ENCODE peak calls at places on chromosomes 1 and 21, in nine cellular contexts. Y is osteocyte; J is activated CD4-positive, alpha-beta T cell treated with anti-CD3 and anti-CD28 coated beads for 48 hours; F is aorta; N is NCI-H82; V is Caki2; I is uterus; C is HuH-7; L is activated CD8-positive, alpha-beta memory T cell treated with anti-CD3 and anti-CD28 coated beads for 48 hours. M is an unnamed sample.

GRCh38 chr1:116001739-116002487 is 25.6 kb downstream of the SLC22A15 start:
- DNase-seq in Y (no peak), J (no peak), F (no peak), N (no peak), V (no peak), I (no peak), C (no peak), L (no peak), M (no peak)

GRCh38 chr1:14614326-14614725 is 15.8 kb downstream of the KAZN start:
- DNase-seq in Y (no peak), J (no peak), F (no peak), N (no peak), V (no peak), I (no peak), C (no peak), L (no peak), M (no peak)

GRCh38 chr21:40531421-40531820 is 315.5 kb downstream of the DSCAM start:
- DNase-seq in Y (no peak), J (no peak), F (no peak), N (no peak), V (no peak), I (no peak), C (no peak), L (no peak), M (no peak)

GRCh38 chr1:119595606-119596005 is 52.5 kb downstream of the ZNF697 start:
- DNase-seq in Y (no peak), J (no peak), F (no peak), N (no peak), V (no peak), I (no peak), C (no peak), L (no peak), M (no peak)

GRCh38 chr1:2970311-2971145 is 50.7 kb upstream of the ACTRT2 start:
- DNase-seq in Y (no peak), J (no peak), F (peak; percentile 61), N (no peak), V (no peak), I (no peak), C (no peak), L (no peak), M (no peak)

GRCh38 chr1:173017792-173018191 is 32.9 kb downstream of the TNFSF18 start:
- DNase-seq in Y (no peak), J (no peak), F (no peak), N (no peak), V (no peak), I (no peak), C (no peak), L (no peak), M (no peak)

GRCh38 chr1:34113362-34113761 is 51.7 kb downstream of the CSMD2 start:
- DNase-seq in Y (no peak), J (no peak), F (no peak), N (peak; percentile 48), V (no peak), I (no peak), C (no peak), L (no peak), M (no peak)

GRCh38 chr1:94755675-94756074 is 64.5 kb upstream of the SLC44A3 start:
- DNase-seq in Y (peak; percentile 83), J (no peak), F (no peak), N (no peak), V (no peak), I (peak; percentile 38), C (no peak), L (no peak), M (peak; percentile 24)

GRCh38 chr1:102234753-102235359 is 238.1 kb upstream of the OLFM3 start:
- DNase-seq in Y (no peak), J (no peak), F (peak; percentile 57), N (no peak), V (no peak), I (no peak), C (no peak), L (no peak), M (no peak)

GRCh38 chr21:26448751-26449150 is 124.3 kb downstream of the CYYR1 start:
- DNase-seq in Y (no peak), J (no peak), F (no peak), N (no peak), V (no peak), I (no peak), C (no peak), L (no peak), M (peak; percentile 29)

GRCh38 chr1:28984311-28984684 is 69.9 kb downstream of the EPB41 start:
- DNase-seq in Y (no peak), J (no peak), F (no peak), N (no peak), V (no peak), I (no peak), C (no peak), L (no peak), M (no peak)

GRCh38 chr1:26289158-26290059 is 9.5 kb downstream of the SH3BGRL3 start:
- DNase-seq in Y (no peak), J (peak; percentile 51), F (no peak), N (peak; percentile 43), V (peak; percentile 68), I (no peak), C (no peak), L (peak; percentile 36), M (no peak)

GRCh38 chr21:42925114-42925907 is at the start of gene ERVH48-1:
- DNase-seq in Y (no peak), J (no peak), F (peak; percentile 55), N (no peak), V (no peak), I (no peak), C (no peak), L (no peak), M (no peak)

GRCh38 chr1:200048244-200048643 is 20.7 kb downstream of the NR5A2 start:
- DNase-seq in Y (no peak), J (no peak), F (no peak), N (peak; percentile 21), V (no peak), I (no peak), C (no peak), L (no peak), M (no peak)

GRCh38 chr1:201266774-201267173 is 16.5 kb upstream of the PKP1 start:
- DNase-seq in Y (peak; percentile 42), J (no peak), F (no peak), N (no peak), V (peak; percentile 60), I (no peak), C (no peak), L (no peak), M (no peak)

GRCh38 chr1:30842698-30843354 is 65.7 kb downstream of the SDC3 start:
- DNase-seq in Y (no peak), J (no peak), F (no peak), N (no peak), V (no peak), I (no peak), C (no peak), L (no peak), M (no peak)

GRCh38 chr1:115677172-115677542 is 35.4 kb downstream of the VANGL1 start:
- DNase-seq in Y (no peak), J (no peak), F (no peak), N (no peak), V (peak; percentile 72), I (no peak), C (no peak), L (no peak), M (no peak)

GRCh38 chr1:157509546-157510232 is 42.6 kb downstream of the FCRL5 start:
- DNase-seq in Y (peak; percentile 75), J (no peak), F (no peak), N (no peak), V (no peak), I (no peak), C (no peak), L (no peak), M (no peak)

GRCh38 chr1:176110203-176110602 is 96.9 kb downstream of the COP1 start:
- DNase-seq in Y (no peak), J (no peak), F (no peak), N (no peak), V (no peak), I (no peak), C (no peak), L (no peak), M (no peak)

GRCh38 chr1:55214214-55214902 is 806 bp downstream of the USP24 start:
- DNase-seq in Y (no peak), J (peak; percentile 51), F (peak; percentile 83), N (peak; percentile 81), V (peak; percentile 40), I (peak; percentile 41), C (peak; percentile 64), L (peak; percentile 19), M (peak; percentile 59)

GRCh38 chr1:165397945-165398344 is 41.4 kb upstream of the LMX1A start:
- DNase-seq in Y (no peak), J (peak; percentile 21), F (no peak), N (no peak), V (no peak), I (no peak), C (no peak), L (no peak), M (peak; percentile 49)

GRCh38 chr1:207079706-207080246 is 8.9 kb upstream of the C4BPB start:
- DNase-seq in Y (no peak), J (no peak), F (no peak), N (no peak), V (peak; percentile 21), I (no peak), C (no peak), L (no peak), M (no peak)

M was measured in heart left ventricle.